ENCODE peak calls at places on chromosomes 5 and 9, in five cellular contexts. B, F, Q, M and S are unnamed samples.

GRCh38 chr9:126317513-126317912 is 9.1 kb upstream of the MVB12B start:
- DNase-seq in B (no peak), F (no peak), Q (peak; percentile 48), M (peak; percentile 51), S (no peak)

GRCh38 chr5:6158974-6159863 is 219.1 kb downstream of the MED10 start:
- DNase-seq in B (no peak), F (no peak), Q (no peak), M (no peak), S (no peak)

GRCh38 chr9:21585756-21586752 is 103.9 kb upstream of the IFNE start:
- DNase-seq in B (no peak), F (no peak), Q (no peak), M (no peak), S (no peak)

GRCh38 chr9:134066923-134067851 is 639 bp downstream of the BRD3 start:
- DNase-seq in B (no peak), F (peak; percentile 17), Q (peak; percentile 10), M (peak; percentile 37), S (no peak)

GRCh38 chr5:39197556-39197955 is 21.8 kb downstream of the FYB1 start:
- DNase-seq in B (no peak), F (no peak), Q (no peak), M (no peak), S (no peak)

GRCh38 chr9:20441704-20442423 is 180.4 kb downstream of the MLLT3 start:
- DNase-seq in B (no peak), F (peak; percentile 46), Q (no peak), M (no peak), S (no peak)

GRCh38 chr5:61449756-61450155 is 117.7 kb downstream of the ZSWIM6 start:
- DNase-seq in B (no peak), F (no peak), Q (no peak), M (no peak), S (no peak)

GRCh38 chr5:130992095-130992494 is 173.0 kb downstream of the HINT1 start:
- DNase-seq in B (no peak), F (no peak), Q (no peak), M (no peak), S (no peak)

GRCh38 chr5:153031326-153031725 is 459.1 kb upstream of the GRIA1 start:
- DNase-seq in B (no peak), F (no peak), Q (no peak), M (no peak), S (no peak)

GRCh38 chr5:175202461-175203065 is 241.4 kb downstream of the DRD1 start:
- DNase-seq in B (no peak), F (no peak), Q (no peak), M (no peak), S (no peak)

GRCh38 chr9:15205632-15206243 is 101.3 kb downstream of the TTC39B start:
- DNase-seq in B (peak; percentile 2), F (no peak), Q (peak; percentile 58), M (no peak), S (no peak)

GRCh38 chr9:78539904-78540303 is 243.0 kb downstream of the PSAT1 start:
- DNase-seq in B (peak; percentile 4), F (no peak), Q (no peak), M (no peak), S (no peak)

GRCh38 chr5:148957591-148958202 is 105.2 kb downstream of the SH3TC2 start:
- DNase-seq in B (no peak), F (peak; percentile 54), Q (peak; percentile 66), M (peak; percentile 34), S (peak; percentile 54)

GRCh38 chr5:63053019-63053638 is 474.5 kb downstream of the LRRC70 start:
- DNase-seq in B (no peak), F (no peak), Q (no peak), M (no peak), S (no peak)

GRCh38 chr9:127899200-127899943 is at the start of gene ST6GALNAC6:
- DNase-seq in B (no peak), F (peak; percentile 72), Q (peak; percentile 56), M (peak; percentile 79), S (peak; percentile 93)

GRCh38 chr9:129609486-129610192 is 11.3 kb downstream of the C9orf50 start:
- DNase-seq in B (no peak), F (peak; percentile 13), Q (no peak), M (peak; percentile 76), S (peak; percentile 73)

GRCh38 chr9:134060546-134060945 is 7.3 kb downstream of the BRD3 start:
- DNase-seq in B (no peak), F (no peak), Q (no peak), M (no peak), S (no peak)

GRCh38 chr5:18393546-18393945 is 759.3 kb downstream of the TAF11L14 start:
- DNase-seq in B (no peak), F (no peak), Q (no peak), M (no peak), S (no peak)

GRCh38 chr9:136886610-136887597 is 588 bp downstream of the TRAF2 start:
- DNase-seq in B (no peak), F (no peak), Q (peak; percentile 33), M (peak; percentile 44), S (peak; percentile 79)

GRCh38 chr5:14617441-14617840 is 35.8 kb downstream of the OTULINL start:
- DNase-seq in B (no peak), F (no peak), Q (no peak), M (no peak), S (no peak)

GRCh38 chr9:123749580-123750202 is 180.2 kb downstream of the DENND1A start:
- DNase-seq in B (no peak), F (peak; percentile 44), Q (no peak), M (no peak), S (peak; percentile 61)

GRCh38 chr9:21906878-21907277 is 87.3 kb downstream of the CDKN2A start:
- DNase-seq in B (peak; percentile 42), F (no peak), Q (no peak), M (no peak), S (no peak)

GRCh38 chr5:55327281-55327680 is 19.5 kb downstream of the MTREX start:
- DNase-seq in B (no peak), F (no peak), Q (no peak), M (no peak), S (no peak)

GRCh38 chr5:64100203-64100602 is 65.4 kb upstream of the RNF180 start:
- DNase-seq in B (no peak), F (no peak), Q (no peak), M (no peak), S (no peak)

GRCh38 chr9:76703270-76703669 is 61.0 kb upstream of the PCA3 start:
- DNase-seq in B (no peak), F (no peak), Q (peak; percentile 77), M (no peak), S (no peak)

GRCh38 chr9:123337971-123338370 is 18.0 kb upstream of the CRB2 start:
- DNase-seq in B (no peak), F (no peak), Q (no peak), M (no peak), S (no peak)

GRCh38 chr5:82105457-82105856 is 133.6 kb downstream of the ATG10 start:
- DNase-seq in B (no peak), F (no peak), Q (no peak), M (no peak), S (no peak)

GRCh38 chr9:97773091-97773490 is 76.0 kb upstream of the XPA start:
- DNase-seq in B (no peak), F (no peak), Q (no peak), M (no peak), S (no peak)

GRCh38 chr9:96487949-96488348 is 38.0 kb downstream of the HABP4 start:
- DNase-seq in B (no peak), F (no peak), Q (no peak), M (no peak), S (no peak)

GRCh38 chr5:14176888-14177287 is 33.7 kb downstream of the TRIO start:
- DNase-seq in B (no peak), F (no peak), Q (no peak), M (no peak), S (no peak)

GRCh38 chr5:139470821-139471300 is at the start of gene SMIM33:
- DNase-seq in B (no peak), F (no peak), Q (no peak), M (peak; percentile 71), S (no peak)

GRCh38 chr5:56202483-56202882 is 30.6 kb downstream of the ANKRD55 start:
- DNase-seq in B (no peak), F (no peak), Q (peak; percentile 37), M (no peak), S (no peak)

GRCh38 chr5:149466457-149466972 is 84.7 kb downstream of the CSNK1A1 start:
- DNase-seq in B (no peak), F (no peak), Q (no peak), M (peak; percentile 61), S (no peak)

GRCh38 chr9:17117372-17117771 is 17.5 kb upstream of the CNTLN start:
- DNase-seq in B (no peak), F (no peak), Q (no peak), M (no peak), S (no peak)

GRCh38 chr9:130912932-130913598 is 16.5 kb upstream of the QRFP start:
- DNase-seq in B (no peak), F (no peak), Q (peak; percentile 37), M (no peak), S (no peak)

GRCh38 chr5:180352116-180352975 is 790 bp downstream of the GFPT2 start:
- DNase-seq in B (no peak), F (no peak), Q (no peak), M (no peak), S (no peak)
- TF ChIP-seq CTCF in B (no peak), F (no peak), Q (no peak), M (no peak), S (no peak)

GRCh38 chr5:75053286-75054109 is 1.1 kb upstream of the GCNT4 start:
- DNase-seq in B (no peak), F (peak; percentile 41), Q (peak; percentile 68), M (peak; percentile 63), S (peak; percentile 32)
- TF ChIP-seq CTCF in B (peak; percentile 14), F (no peak), Q (peak; percentile 8), M (no peak), S (peak; percentile 7)

GRCh38 chr5:16806691-16807433 is 129.2 kb downstream of the MYO10 start:
- DNase-seq in B (no peak), F (no peak), Q (no peak), M (no peak), S (no peak)

GRCh38 chr5:16800477-16800876 is 135.6 kb downstream of the MYO10 start:
- DNase-seq in B (no peak), F (no peak), Q (no peak), M (no peak), S (no peak)

GRCh38 chr5:16805478-16805877 is 130.6 kb downstream of the MYO10 start:
- DNase-seq in B (no peak), F (no peak), Q (no peak), M (no peak), S (no peak)

GRCh38 chr5:16807475-16807874 is 128.6 kb downstream of the MYO10 start:
- DNase-seq in B (no peak), F (no peak), Q (no peak), M (no peak), S (no peak)

GRCh38 chr5:16803831-16804230 is 132.3 kb downstream of the MYO10 start:
- DNase-seq in B (no peak), F (no peak), Q (no peak), M (no peak), S (no peak)
- TF ChIP-seq CTCF in B (no peak), F (no peak), Q (no peak), M (no peak), S (no peak)

DNA sequence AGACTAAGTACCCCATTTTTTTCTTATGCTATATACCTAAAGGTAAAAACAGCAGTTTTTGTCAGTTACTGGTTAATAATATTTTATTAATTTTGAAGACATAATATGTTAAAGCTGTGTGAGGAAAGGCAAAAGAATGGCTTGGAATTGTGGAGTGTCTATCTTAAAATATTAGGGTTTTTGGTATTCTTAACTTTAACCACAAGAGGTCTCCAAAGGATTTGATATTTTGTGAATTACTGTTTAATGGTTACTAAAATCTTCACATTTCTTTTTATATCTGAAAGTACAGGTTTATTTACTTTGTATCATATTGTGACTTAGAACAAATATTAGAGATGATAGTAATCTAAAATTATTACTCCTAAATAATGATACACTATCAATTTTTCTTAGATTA is 32.0 kb upstream of the DHFR start:
- DNase-seq in B (no peak), F (no peak), Q (peak; percentile 27), M (no peak), S (no peak)
- TF ChIP-seq CTCF in B (peak; percentile 44), F (no peak), Q (peak; percentile 1), M (no peak), S (peak; percentile 24)